ENCODE peak calls at places on chromosomes 13 and 19, in four cellular contexts. T is K562, U is HCT116, I is H1. R is an unnamed sample.

GRCh38 chr13:58018020-58018419 is 386.5 kb downstream of the PCDH17 start:
- DNase-seq in T (no peak), U (no peak), I (no peak), R (no peak)

GRCh38 chr13:47499358-47500150 is 501.5 kb downstream of the SUCLA2 start:
- DNase-seq in T (no peak), U (no peak), I (no peak), R (no peak)

GRCh38 chr13:44872751-44873150 is 116.5 kb downstream of the NUFIP1 start:
- DNase-seq in T (no peak), U (no peak), I (no peak), R (no peak)

GRCh38 chr19:51587264-51588191 is 16.4 kb downstream of the ZNF175 start:
- DNase-seq in T (no peak), U (no peak), I (no peak), R (no peak)

GRCh38 chr13:42215578-42216421 is 56.2 kb upstream of the AKAP11 start:
- DNase-seq in T (peak), U (peak), I (no peak), R (peak)

GRCh38 chr19:28575816-28576215 is 637.1 kb downstream of the UQCRFS1 start:
- DNase-seq in T (no peak), U (no peak), I (no peak), R (no peak)

GRCh38 chr13:41455725-41456419 is 1.5 kb upstream of the RGCC start:
- DNase-seq in T (no peak), U (no peak), I (no peak), R (no peak)

GRCh38 chr19:30358319-30358718 is 13.9 kb upstream of the ZNF536 start:
- DNase-seq in T (no peak), U (no peak), I (no peak), R (no peak)

GRCh38 chr13:77514336-77514726 is 21.2 kb upstream of the SCEL start:
- DNase-seq in T (no peak), U (no peak), I (no peak), R (no peak)

GRCh38 chr19:45655073-45655472 is 12.9 kb upstream of the GIPR start:
- DNase-seq in T (no peak), U (no peak), I (no peak), R (no peak)

GRCh38 chr19:11242864-11243797 is 3.7 kb downstream of the ANGPTL8 start:
- DNase-seq in T (peak), U (peak), I (peak), R (peak)

GRCh38 chr19:55552620-55553019 is 7.3 kb upstream of the SBK3 start:
- DNase-seq in T (no peak), U (no peak), I (no peak), R (no peak)

GRCh38 chr19:55553217-55554182 is 8.2 kb upstream of the SBK3 start:
- DNase-seq in T (no peak), U (no peak), I (no peak), R (no peak)

GRCh38 chr19:55554749-55555152 is 9.4 kb upstream of the SBK3 start:
- DNase-seq in T (no peak), U (no peak), I (no peak), R (no peak)

GRCh38 chr19:55552206-55552605 is 6.9 kb upstream of the SBK3 start:
- DNase-seq in T (no peak), U (no peak), I (no peak), R (no peak)

DNA sequence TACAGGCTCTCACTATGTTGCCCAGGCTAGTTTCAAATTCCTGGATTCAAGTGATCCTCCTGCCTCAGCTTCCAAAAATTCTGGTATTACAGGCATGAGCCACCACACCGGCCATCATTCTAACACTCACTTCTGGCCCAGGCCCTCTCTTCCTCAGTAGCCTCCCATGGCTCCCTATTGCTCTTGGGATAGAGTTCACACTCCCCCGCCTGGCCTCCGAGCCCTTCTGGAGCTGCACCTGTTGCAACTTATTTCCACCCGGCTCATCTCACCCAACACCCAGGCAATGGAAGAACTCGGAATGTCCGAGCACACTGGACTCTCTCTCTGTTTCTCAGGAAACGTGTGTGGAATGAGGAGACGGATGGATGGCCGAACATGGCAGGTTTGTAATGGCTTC is 9.0 kb upstream of the SBK3 start:
- DNase-seq in T (no peak), U (no peak), I (no peak), R (no peak)
- TF ChIP-seq SRF in T (no peak), U (no peak), I (no peak), R (no peak)

DNA sequence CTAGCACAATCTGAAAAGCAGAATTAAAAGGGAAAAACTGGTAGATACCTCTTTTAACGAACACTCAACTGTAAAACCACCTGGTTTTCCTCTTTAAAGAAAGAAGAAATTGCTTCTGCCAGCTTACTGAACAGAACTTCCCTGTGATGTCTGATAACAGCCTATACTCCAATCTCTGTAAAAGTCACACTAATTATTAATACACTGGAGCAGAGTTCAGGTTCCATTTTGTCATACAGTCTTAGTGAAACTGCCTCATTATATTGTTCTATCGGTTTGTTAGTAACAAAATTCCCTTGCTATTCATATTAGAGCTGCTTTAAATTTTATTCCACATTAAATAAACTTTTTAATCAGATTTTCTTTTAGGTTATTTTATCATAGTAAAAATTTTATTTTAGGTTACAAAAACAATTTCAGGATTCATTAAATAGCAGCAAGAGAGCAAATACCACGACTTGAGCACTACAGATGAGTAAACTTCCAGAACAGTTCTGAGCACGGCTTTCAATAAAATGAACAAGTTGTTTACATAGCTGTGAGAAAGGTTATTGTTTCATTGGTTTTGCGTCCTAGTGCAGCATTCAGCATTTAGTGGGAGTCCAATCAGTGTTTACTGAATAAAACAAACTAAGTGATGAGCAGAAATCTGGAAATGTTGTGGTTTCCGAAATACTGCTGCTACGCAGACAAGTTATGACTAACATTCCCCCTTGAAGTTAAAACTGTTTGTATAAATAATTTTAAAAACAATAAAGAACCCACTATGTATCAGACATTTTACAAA is 251.3 kb upstream of the STARD13 start:
- DNase-seq in T (no peak), U (no peak), I (no peak), R (no peak)
- TF ChIP-seq SRF in T (no peak), U (no peak), I (no peak), R (no peak)

GRCh38 chr13:103716689-103717088 is 650.5 kb upstream of the SLC10A2 start:
- DNase-seq in T (no peak), U (no peak), I (no peak), R (no peak)
- TF ChIP-seq SRF in T (no peak), U (no peak), I (no peak), R (no peak)

GRCh38 chr13:113299951-113300350 is 2.9 kb downstream of the LAMP1 start:
- DNase-seq in T (no peak), U (no peak), I (no peak), R (peak)
- TF ChIP-seq SRF in T (no peak), U (no peak), I (no peak), R (no peak)

DNA sequence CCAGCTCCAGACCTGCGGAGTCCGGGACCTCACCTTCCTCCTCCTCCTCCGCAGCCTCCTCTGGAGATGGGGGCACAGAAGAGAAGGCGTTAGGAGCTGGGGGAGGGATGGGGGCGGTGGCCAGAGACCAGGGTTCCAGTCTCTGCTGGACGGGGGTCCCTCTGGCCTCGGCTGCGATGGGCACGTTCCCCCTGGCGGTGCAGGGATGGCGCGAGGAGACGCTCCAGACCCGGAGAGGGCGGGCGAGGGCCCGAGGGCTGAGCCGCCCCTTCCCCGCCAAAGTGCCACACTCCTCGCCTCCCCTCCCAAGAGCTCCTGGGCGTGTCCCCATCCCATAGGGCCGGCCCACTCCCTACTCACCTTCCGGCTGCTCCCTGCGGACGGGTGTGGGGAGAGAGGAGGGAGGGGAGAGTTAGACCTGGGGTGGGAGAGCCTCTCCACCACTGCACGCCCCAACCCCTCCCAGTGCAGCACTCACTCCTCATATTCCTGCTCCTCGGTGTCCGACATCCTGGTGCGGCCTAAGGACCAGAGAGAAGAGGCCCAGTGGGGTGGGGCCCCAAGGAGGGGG is 2.3 kb downstream of the TNNT1 start:
- DNase-seq in T (peak), U (peak), I (peak), R (no peak)
- TF ChIP-seq SRF in T (no peak), U (no peak), I (no peak), R (no peak)

GRCh38 chr13:112961457-112962369 is 7.3 kb upstream of the MCF2L start:
- DNase-seq in T (no peak), U (no peak), I (no peak), R (no peak)
- TF ChIP-seq SRF in T (no peak), U (no peak), I (no peak), R (no peak)

DNA sequence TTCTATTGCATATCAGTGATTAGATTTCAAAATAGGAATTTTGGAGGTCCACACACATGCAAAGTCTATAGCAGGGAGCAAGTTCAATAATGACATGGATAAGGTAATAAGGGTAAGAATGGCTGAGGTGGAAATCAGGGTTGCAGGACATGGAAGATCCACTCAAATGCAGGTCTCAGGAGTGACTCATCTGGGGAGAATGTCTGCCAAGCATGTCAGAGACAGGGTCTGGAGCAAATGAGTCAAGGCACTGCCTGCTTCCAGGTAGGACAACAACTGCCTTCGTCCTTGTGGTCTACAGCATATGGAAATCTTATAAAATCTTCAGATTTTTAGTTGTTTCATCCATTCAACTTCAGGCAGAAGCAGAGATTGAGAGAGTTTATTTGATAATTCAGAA is 749.0 kb downstream of the LIG4 start:
- DNase-seq in T (no peak), U (no peak), I (peak), R (no peak)
- TF ChIP-seq SRF in T (no peak), U (no peak), I (no peak), R (no peak)

DNA sequence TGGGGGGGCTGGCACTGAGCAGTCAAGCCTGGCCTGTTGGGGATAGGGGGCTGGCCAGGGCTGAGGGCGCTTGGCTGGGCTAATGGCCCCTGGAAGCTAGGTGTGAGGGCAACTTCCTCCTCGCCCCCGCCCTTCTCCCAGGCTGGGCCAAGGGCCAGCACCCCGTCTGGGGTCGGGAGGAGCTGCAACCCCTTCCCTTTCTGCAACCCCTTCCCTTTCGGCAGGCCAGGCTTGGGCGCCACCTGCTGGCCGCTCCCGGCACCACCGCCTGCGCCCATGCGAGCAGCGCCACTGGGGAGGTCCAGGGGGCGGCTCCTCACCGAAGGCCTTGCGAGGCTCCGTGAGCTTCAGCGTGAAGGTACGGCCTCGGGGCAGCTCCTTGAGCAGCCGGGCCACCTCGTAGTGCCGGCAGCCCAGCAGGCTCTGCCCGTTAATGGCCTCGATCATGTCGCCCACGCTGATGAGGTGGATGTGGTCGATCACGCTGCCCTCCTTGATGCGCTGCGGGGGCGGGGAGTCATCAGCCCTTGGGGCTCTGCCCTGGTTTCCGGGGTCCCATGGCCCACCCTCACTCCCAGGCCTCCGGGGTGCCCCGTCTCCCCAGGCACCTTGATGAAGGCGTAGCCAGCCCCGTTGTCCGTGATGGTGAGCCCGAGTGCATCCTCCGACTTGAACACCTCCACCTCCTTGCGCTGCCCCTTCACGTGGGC is 5.0 kb upstream of the PTGER1 start:
- DNase-seq in T (peak), U (no peak), I (no peak), R (no peak)
- TF ChIP-seq SRF in T (no peak), U (no peak), I (no peak), R (no peak)

DNA sequence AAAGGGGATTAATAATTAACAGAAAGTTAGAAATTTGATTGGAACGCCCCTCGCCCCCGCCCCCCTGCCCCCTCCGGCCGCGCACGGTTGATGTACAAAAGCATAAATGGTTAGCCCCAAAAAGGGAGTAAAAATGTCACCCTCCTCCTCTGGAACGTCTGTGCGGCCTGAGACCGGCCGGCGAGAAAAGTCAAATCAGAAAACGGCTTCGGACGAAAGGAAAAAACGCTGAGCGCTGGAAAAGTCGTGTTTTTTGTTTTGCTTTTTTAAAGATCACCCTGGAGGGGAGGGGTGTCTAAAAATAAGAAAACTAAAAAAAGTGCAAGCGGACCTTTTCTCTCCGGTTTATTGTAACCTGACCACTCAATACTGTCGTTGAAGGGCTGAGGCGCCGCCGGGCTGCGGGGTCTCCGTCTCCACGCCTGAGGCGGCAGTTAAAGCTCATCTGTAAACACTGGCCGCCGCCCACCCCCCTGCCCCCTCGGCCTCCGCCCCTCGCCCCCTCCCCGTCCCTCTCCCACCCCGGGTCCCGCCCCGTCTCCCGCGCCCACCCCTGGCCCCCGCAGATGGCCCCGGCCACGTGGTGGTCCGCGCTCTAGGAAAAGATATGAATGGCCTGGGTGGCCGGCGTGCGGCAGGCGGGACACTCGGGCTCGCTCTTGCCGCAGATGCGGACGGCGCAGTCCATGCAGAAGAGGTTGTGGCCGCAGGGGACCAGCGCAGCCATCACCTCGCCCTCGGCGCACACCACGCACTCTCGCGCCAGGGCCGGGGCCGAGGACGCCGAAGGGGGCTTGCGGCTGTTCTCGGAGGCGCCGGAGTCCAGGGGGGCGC is 12.9 kb downstream of the MEX3D start:
- DNase-seq in T (no peak), U (no peak), I (no peak), R (no peak)
- TF ChIP-seq SRF in T (no peak), U (no peak), I (no peak), R (no peak)

GRCh38 chr13:40063743-40064142 is 408.3 kb downstream of the COG6 start:
- DNase-seq in T (no peak), U (no peak), I (no peak), R (no peak)
- TF ChIP-seq SRF in T (no peak), U (no peak), I (no peak), R (no peak)

R was measured in GM12878.